ENCODE peak calls at places on chromosomes 5 and 9, in ten cellular contexts. One of them, this sample, is unnamed.

GRCh38 chr5:30937070-30937469 is 256.4 kb upstream of the CDH6 start:
- DNase-seq in bronchial epithelial cell: no peak
- DNase-seq in K562: no peak
- DNase-seq in AG09309: no peak
- DNase-seq in stomach: no peak
- DNase-seq in neural progenitor cell: no peak
- DNase-seq in aorta: no peak
- DNase-seq in foreskin fibroblast: no peak
- DNase-seq in spleen: no peak
- DNase-seq in ovary: no peak
- DNase-seq in this sample: no peak

GRCh38 chr9:6307551-6308096 is 20.6 kb upstream of the TPD52L3 start:
- DNase-seq in bronchial epithelial cell: no peak
- DNase-seq in K562: no peak
- DNase-seq in AG09309: no peak
- DNase-seq in stomach: no peak
- DNase-seq in neural progenitor cell: no peak
- DNase-seq in aorta: no peak
- DNase-seq in foreskin fibroblast: peak; percentile 4
- DNase-seq in spleen: no peak
- DNase-seq in ovary: no peak
- DNase-seq in this sample: no peak

GRCh38 chr9:128910906-128911305 is 9.9 kb upstream of the PHYHD1 start:
- DNase-seq in bronchial epithelial cell: no peak
- DNase-seq in K562: no peak
- DNase-seq in AG09309: no peak
- DNase-seq in stomach: no peak
- DNase-seq in neural progenitor cell: no peak
- DNase-seq in aorta: no peak
- DNase-seq in foreskin fibroblast: no peak
- DNase-seq in spleen: no peak
- DNase-seq in ovary: no peak
- DNase-seq in this sample: no peak

GRCh38 chr9:82273121-82273520 is 284.5 kb downstream of the SPATA31D1 start:
- DNase-seq in bronchial epithelial cell: peak; percentile 36
- DNase-seq in K562: no peak
- DNase-seq in AG09309: no peak
- DNase-seq in stomach: no peak
- DNase-seq in neural progenitor cell: no peak
- DNase-seq in aorta: no peak
- DNase-seq in foreskin fibroblast: peak; percentile 78
- DNase-seq in spleen: no peak
- DNase-seq in ovary: no peak
- DNase-seq in this sample: peak; percentile 17

GRCh38 chr9:81634915-81635516 is 54.3 kb downstream of the TLE1 start:
- DNase-seq in bronchial epithelial cell: no peak
- DNase-seq in K562: no peak
- DNase-seq in AG09309: no peak
- DNase-seq in stomach: no peak
- DNase-seq in neural progenitor cell: no peak
- DNase-seq in aorta: no peak
- DNase-seq in foreskin fibroblast: peak; percentile 57
- DNase-seq in spleen: no peak
- DNase-seq in ovary: no peak
- DNase-seq in this sample: peak; percentile 20

GRCh38 chr9:112884721-112885120 is 6.0 kb downstream of the SLC46A2 start:
- DNase-seq in bronchial epithelial cell: peak; percentile 33
- DNase-seq in K562: no peak
- DNase-seq in AG09309: no peak
- DNase-seq in stomach: no peak
- DNase-seq in neural progenitor cell: no peak
- DNase-seq in aorta: no peak
- DNase-seq in foreskin fibroblast: no peak
- DNase-seq in spleen: no peak
- DNase-seq in ovary: no peak
- DNase-seq in this sample: no peak

GRCh38 chr9:113493080-113493615 is 29.6 kb downstream of the RGS3 start:
- DNase-seq in bronchial epithelial cell: no peak
- DNase-seq in K562: no peak
- DNase-seq in AG09309: no peak
- DNase-seq in stomach: no peak
- DNase-seq in neural progenitor cell: no peak
- DNase-seq in aorta: no peak
- DNase-seq in foreskin fibroblast: no peak
- DNase-seq in spleen: no peak
- DNase-seq in ovary: no peak
- DNase-seq in this sample: no peak

GRCh38 chr9:69380811-69381210 is 55.8 kb downstream of the ENTREP1 start:
- DNase-seq in bronchial epithelial cell: peak; percentile 61
- DNase-seq in K562: no peak
- DNase-seq in AG09309: no peak
- DNase-seq in stomach: no peak
- DNase-seq in neural progenitor cell: no peak
- DNase-seq in aorta: no peak
- DNase-seq in foreskin fibroblast: peak; percentile 34
- DNase-seq in spleen: no peak
- DNase-seq in ovary: no peak
- DNase-seq in this sample: peak; percentile 44

GRCh38 chr5:59356813-59357381 is 536.6 kb downstream of the PDE4D start:
- DNase-seq in bronchial epithelial cell: no peak
- DNase-seq in K562: no peak
- DNase-seq in AG09309: no peak
- DNase-seq in stomach: peak; percentile 47
- DNase-seq in neural progenitor cell: peak; percentile 70
- DNase-seq in aorta: no peak
- DNase-seq in foreskin fibroblast: no peak
- DNase-seq in spleen: peak; percentile 84
- DNase-seq in ovary: peak; percentile 15
- DNase-seq in this sample: no peak

GRCh38 chr5:92401492-92401891 is 1018.4 kb upstream of the ARRDC3 start:
- DNase-seq in bronchial epithelial cell: peak; percentile 5
- DNase-seq in K562: no peak
- DNase-seq in AG09309: no peak
- DNase-seq in stomach: no peak
- DNase-seq in neural progenitor cell: peak; percentile 86
- DNase-seq in aorta: no peak
- DNase-seq in foreskin fibroblast: peak; percentile 4
- DNase-seq in spleen: no peak
- DNase-seq in ovary: no peak
- DNase-seq in this sample: peak; percentile 24

GRCh38 chr9:134206317-134207300 is 42.2 kb upstream of the RNU6ATAC start:
- DNase-seq in bronchial epithelial cell: no peak
- DNase-seq in K562: no peak
- DNase-seq in AG09309: no peak
- DNase-seq in stomach: no peak
- DNase-seq in neural progenitor cell: no peak
- DNase-seq in aorta: peak; percentile 31
- DNase-seq in foreskin fibroblast: no peak
- DNase-seq in spleen: peak; percentile 30
- DNase-seq in ovary: peak; percentile 10
- DNase-seq in this sample: no peak

GRCh38 chr9:124266139-124266825 is 8.5 kb downstream of the NEK6 start:
- DNase-seq in bronchial epithelial cell: no peak
- DNase-seq in K562: no peak
- DNase-seq in AG09309: no peak
- DNase-seq in stomach: no peak
- DNase-seq in neural progenitor cell: no peak
- DNase-seq in aorta: peak; percentile 38
- DNase-seq in foreskin fibroblast: peak; percentile 67
- DNase-seq in spleen: no peak
- DNase-seq in ovary: no peak
- DNase-seq in this sample: no peak

GRCh38 chr9:124266826-124267201 is 9.1 kb downstream of the NEK6 start:
- DNase-seq in bronchial epithelial cell: no peak
- DNase-seq in K562: no peak
- DNase-seq in AG09309: no peak
- DNase-seq in stomach: no peak
- DNase-seq in neural progenitor cell: no peak
- DNase-seq in aorta: no peak
- DNase-seq in foreskin fibroblast: peak; percentile 33
- DNase-seq in spleen: no peak
- DNase-seq in ovary: no peak
- DNase-seq in this sample: no peak

GRCh38 chr9:124269556-124269955 is 11.8 kb downstream of the NEK6 start:
- DNase-seq in bronchial epithelial cell: no peak
- DNase-seq in K562: no peak
- DNase-seq in AG09309: no peak
- DNase-seq in stomach: no peak
- DNase-seq in neural progenitor cell: no peak
- DNase-seq in aorta: no peak
- DNase-seq in foreskin fibroblast: no peak
- DNase-seq in spleen: no peak
- DNase-seq in ovary: no peak
- DNase-seq in this sample: no peak

GRCh38 chr9:124268248-124268647 is 10.5 kb downstream of the NEK6 start:
- DNase-seq in bronchial epithelial cell: no peak
- DNase-seq in K562: no peak
- DNase-seq in AG09309: no peak
- DNase-seq in stomach: no peak
- DNase-seq in neural progenitor cell: no peak
- DNase-seq in aorta: no peak
- DNase-seq in foreskin fibroblast: no peak
- DNase-seq in spleen: no peak
- DNase-seq in ovary: no peak
- DNase-seq in this sample: no peak

DNA sequence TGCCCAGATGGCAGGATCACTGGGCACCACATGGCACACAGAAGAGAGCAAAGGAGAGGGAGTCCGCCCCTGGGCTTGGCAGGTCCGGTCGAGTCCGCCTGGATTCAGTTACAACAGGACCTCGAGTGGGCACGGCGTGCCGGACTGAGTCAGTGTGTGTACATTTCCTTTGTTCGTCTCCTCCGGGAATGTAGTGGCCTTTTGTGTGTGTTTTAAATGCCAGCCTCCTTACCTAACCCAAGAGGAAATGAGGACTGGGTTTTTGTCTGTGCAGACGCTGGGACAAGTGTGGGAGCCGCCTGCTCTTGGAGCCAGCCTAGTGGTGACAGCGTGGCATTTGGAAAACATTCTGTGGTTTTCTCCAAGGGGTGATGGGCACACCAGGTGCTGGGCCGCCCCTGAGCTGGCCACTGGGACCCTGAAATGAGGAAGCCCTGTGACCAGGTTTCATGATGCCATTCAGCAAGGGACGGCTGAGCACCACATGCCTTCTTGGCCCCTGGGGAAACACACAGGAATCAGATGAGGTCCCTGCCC is 9.6 kb downstream of the NEK6 start:
- DNase-seq in bronchial epithelial cell: peak; percentile 85
- DNase-seq in K562: no peak
- DNase-seq in AG09309: no peak
- DNase-seq in stomach: peak; percentile 91
- DNase-seq in neural progenitor cell: peak; percentile 31
- DNase-seq in aorta: peak; percentile 86
- DNase-seq in foreskin fibroblast: peak; percentile 95
- DNase-seq in spleen: peak; percentile 81
- DNase-seq in ovary: no peak
- DNase-seq in this sample: peak; percentile 70
- H3K4me3 ChIP-seq in bronchial epithelial cell: no peak overlapping the region
- H3K4me3 ChIP-seq in K562: no peak overlapping the region
- H3K4me3 ChIP-seq in AG09309: no peak overlapping the region
- H3K4me3 ChIP-seq in stomach: peak overlapping the region; percentile 9
- H3K4me3 ChIP-seq in neural progenitor cell: no peak overlapping the region
- H3K4me3 ChIP-seq in aorta: no peak overlapping the region
- H3K4me3 ChIP-seq in foreskin fibroblast: no peak overlapping the region
- H3K4me3 ChIP-seq in spleen: no peak overlapping the region
- H3K4me3 ChIP-seq in ovary: no peak overlapping the region
- H3K4me3 ChIP-seq in this sample: no peak overlapping the region

DNA sequence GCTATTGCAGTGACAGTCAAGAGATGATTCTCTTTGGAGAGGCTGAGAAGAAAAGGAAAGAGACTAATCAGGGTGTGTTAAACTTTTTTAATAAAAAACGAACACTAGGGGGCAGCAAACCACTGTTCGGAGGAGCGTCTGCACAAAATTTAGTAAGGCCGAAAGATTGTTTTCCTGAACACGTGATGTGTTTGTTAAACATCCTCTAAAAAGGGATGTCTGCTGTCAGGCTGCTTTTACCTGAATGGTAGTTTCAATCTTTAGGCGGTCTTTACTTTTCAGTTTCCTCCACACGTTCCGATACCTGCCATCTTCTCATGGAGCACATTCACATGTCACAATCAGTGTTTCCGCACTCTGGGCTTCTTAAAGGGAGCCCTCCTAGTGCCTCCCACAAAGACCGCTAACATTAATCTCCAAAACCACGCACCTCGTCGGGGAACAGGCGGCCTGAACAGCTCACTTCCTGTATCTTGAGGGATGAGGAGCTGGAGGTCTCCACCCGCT is 125.2 kb downstream of the GPBP1 start:
- DNase-seq in bronchial epithelial cell: peak; percentile 72
- DNase-seq in K562: peak; percentile 47
- DNase-seq in AG09309: peak; percentile 46
- DNase-seq in stomach: no peak
- DNase-seq in neural progenitor cell: peak; percentile 79
- DNase-seq in aorta: no peak
- DNase-seq in foreskin fibroblast: peak; percentile 90
- DNase-seq in spleen: no peak
- DNase-seq in ovary: peak; percentile 34
- DNase-seq in this sample: peak; percentile 78
- H3K4me3 ChIP-seq in bronchial epithelial cell: no peak overlapping the region
- H3K4me3 ChIP-seq in K562: no peak overlapping the region
- H3K4me3 ChIP-seq in AG09309: no peak overlapping the region
- H3K4me3 ChIP-seq in stomach: peak overlapping the region; percentile 7
- H3K4me3 ChIP-seq in neural progenitor cell: no peak overlapping the region
- H3K4me3 ChIP-seq in aorta: no peak overlapping the region
- H3K4me3 ChIP-seq in foreskin fibroblast: no peak overlapping the region
- H3K4me3 ChIP-seq in spleen: no peak overlapping the region
- H3K4me3 ChIP-seq in ovary: no peak overlapping the region
- H3K4me3 ChIP-seq in this sample: no peak overlapping the region

GRCh38 chr9:131349881-131350563 is 43.9 kb upstream of the PRRC2B start:
- DNase-seq in bronchial epithelial cell: peak; percentile 68
- DNase-seq in K562: peak; percentile 86
- DNase-seq in AG09309: no peak
- DNase-seq in stomach: peak; percentile 93
- DNase-seq in neural progenitor cell: peak; percentile 88
- DNase-seq in aorta: peak; percentile 94
- DNase-seq in foreskin fibroblast: peak; percentile 89
- DNase-seq in spleen: peak; percentile 97
- DNase-seq in ovary: peak; percentile 88
- DNase-seq in this sample: peak; percentile 71
- H3K4me3 ChIP-seq in bronchial epithelial cell: no peak overlapping the region
- H3K4me3 ChIP-seq in K562: peak overlapping the region; percentile 29
- H3K4me3 ChIP-seq in AG09309: peak overlapping the region; percentile 36
- H3K4me3 ChIP-seq in stomach: peak overlapping the region; percentile 37
- H3K4me3 ChIP-seq in neural progenitor cell: peak overlapping the region; percentile 37
- H3K4me3 ChIP-seq in aorta: no peak overlapping the region
- H3K4me3 ChIP-seq in foreskin fibroblast: peak overlapping the region; percentile 35
- H3K4me3 ChIP-seq in spleen: no peak overlapping the region
- H3K4me3 ChIP-seq in ovary: no peak overlapping the region
- H3K4me3 ChIP-seq in this sample: peak overlapping the region; percentile 36

DNA sequence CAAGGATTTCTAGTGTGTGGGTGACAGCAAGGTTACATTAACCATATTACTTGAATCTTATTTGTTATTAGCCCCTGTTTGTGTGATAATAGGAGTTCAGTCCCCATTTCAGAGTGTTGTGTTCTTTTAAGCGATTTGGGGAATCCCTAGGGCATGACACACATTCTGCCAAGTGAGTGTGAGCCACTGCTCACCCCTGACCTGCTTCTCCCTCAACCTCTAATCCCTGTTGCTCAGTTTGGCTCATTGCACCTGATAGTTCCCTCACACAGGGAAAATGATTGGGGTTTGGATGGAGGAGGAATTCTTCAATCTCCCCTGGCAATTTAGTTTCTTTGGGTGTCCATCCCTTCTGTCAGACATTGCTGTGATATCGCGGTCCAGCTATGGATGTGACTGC is 149.2 kb downstream of the DMRTA1 start:
- DNase-seq in bronchial epithelial cell: no peak
- DNase-seq in K562: no peak
- DNase-seq in AG09309: no peak
- DNase-seq in stomach: no peak
- DNase-seq in neural progenitor cell: no peak
- DNase-seq in aorta: no peak
- DNase-seq in foreskin fibroblast: no peak
- DNase-seq in spleen: no peak
- DNase-seq in ovary: no peak
- DNase-seq in this sample: no peak
- H3K4me3 ChIP-seq in bronchial epithelial cell: no peak overlapping the region
- H3K4me3 ChIP-seq in K562: no peak overlapping the region
- H3K4me3 ChIP-seq in AG09309: no peak overlapping the region
- H3K4me3 ChIP-seq in stomach: no peak overlapping the region
- H3K4me3 ChIP-seq in neural progenitor cell: no peak overlapping the region
- H3K4me3 ChIP-seq in aorta: no peak overlapping the region
- H3K4me3 ChIP-seq in foreskin fibroblast: no peak overlapping the region
- H3K4me3 ChIP-seq in spleen: no peak overlapping the region
- H3K4me3 ChIP-seq in ovary: no peak overlapping the region
- H3K4me3 ChIP-seq in this sample: no peak overlapping the region